ENCODE peak calls at places on chromosomes 6 and 20, in seven cellular contexts. R is mesenteric fat pad; N is activated CD8-positive, alpha-beta T cell treated with anti-CD3 and anti-CD28 coated beads, Interleukin-2, amount 10 ng/mL, durations not matched to agents 7 days and 5 days; Y is colonic mucosa; V is NCI-H2081; J is naive thymus-derived CD4-positive, alpha-beta T cell; M is stimulated activated CD8-positive, alpha-beta memory T cell treated with anti-CD3 and anti-CD28 coated beads, Interleukin-12 subunit alpha, Interleukin-12 subunit beta, amount 100 ng/mL, for 4 hours. P is an unnamed sample.

GRCh38 chr6:82843291-82843885 is 222.3 kb downstream of the UBE3D start:
- DNase-seq in R (no peak), N (no peak), Y (no peak), V (no peak), J (no peak), M (no peak), P (no peak)

GRCh38 chr6:68728580-68728979 is 93.5 kb downstream of the ADGRB3 start:
- DNase-seq in R (no peak), N (no peak), Y (no peak), V (no peak), J (no peak), M (no peak), P (no peak)

GRCh38 chr6:20817806-20818320 is 283.6 kb downstream of the CDKAL1 start:
- DNase-seq in R (no peak), N (no peak), Y (no peak), V (no peak), J (no peak), M (no peak), P (no peak)

GRCh38 chr20:23106271-23106851 is 20.2 kb upstream of the CD93 start:
- DNase-seq in R (no peak), N (no peak), Y (no peak), V (no peak), J (no peak), M (no peak), P (no peak)

GRCh38 chr6:132174919-132175318 is 223.7 kb upstream of the CCN2 start:
- DNase-seq in R (no peak), N (no peak), Y (no peak), V (no peak), J (no peak), M (no peak), P (no peak)

GRCh38 chr6:43219119-43219518 is 10.2 kb downstream of the DNPH1 start:
- DNase-seq in R (no peak), N (no peak), Y (no peak), V (no peak), J (no peak), M (no peak), P (no peak)

GRCh38 chr6:30325873-30326445 is 768 bp upstream of the TRIM39 start:
- DNase-seq in R (no peak), N (peak; percentile 84), Y (no peak), V (peak; percentile 64), J (peak; percentile 74), M (peak; percentile 73), P (no peak)

GRCh38 chr6:135006386-135006914 is 48.2 kb downstream of the HBS1L start:
- DNase-seq in R (no peak), N (no peak), Y (no peak), V (no peak), J (no peak), M (no peak), P (no peak)

GRCh38 chr20:35474504-35474903 is 19.1 kb downstream of the CEP250 start:
- DNase-seq in R (no peak), N (no peak), Y (no peak), V (no peak), J (no peak), M (no peak), P (no peak)

GRCh38 chr6:47092249-47092648 is 50.1 kb upstream of the ADGRF1 start:
- DNase-seq in R (no peak), N (no peak), Y (no peak), V (no peak), J (no peak), M (no peak), P (no peak)

GRCh38 chr6:82872092-82872635 is 193.5 kb downstream of the UBE3D start:
- DNase-seq in R (no peak), N (no peak), Y (no peak), V (no peak), J (no peak), M (no peak), P (no peak)

GRCh38 chr6:63452117-63452516 is 120.2 kb upstream of the LOC128125822 start:
- DNase-seq in R (no peak), N (no peak), Y (peak; percentile 57), V (no peak), J (no peak), M (no peak), P (no peak)